ENCODE peak calls at places on chromosome 9, in ten cellular contexts. F, T, S, E, Q, J, O, P, U and H are unnamed samples.

GRCh38 chr9:113798062-113799030 is 77.8 kb upstream of the ZNF618 start:
- DNase-seq in T (no peak), Q (no peak), P (no peak), E (no peak), U (no peak), F (no peak), J (no peak), S (peak; percentile 6), O (no peak), H (no peak)

GRCh38 chr9:23669776-23670175 is 156.3 kb downstream of the ELAVL2 start:
- DNase-seq in P (no peak), Q (no peak), J (no peak), F (no peak), T (no peak), S (no peak), U (no peak), E (no peak), O (peak; percentile 82), H (no peak)

GRCh38 chr9:98034593-98035546 is 21.7 kb upstream of the NANS start:
- DNase-seq in S (peak; percentile 73), F (peak; percentile 57), T (peak; percentile 88), P (no peak), J (peak; percentile 93), Q (peak; percentile 80), O (peak; percentile 42), E (peak; percentile 89), U (peak; percentile 69), H (peak; percentile 40)

GRCh38 chr9:38017149-38017884 is 51.7 kb downstream of the SHB start:
- DNase-seq in E (peak; percentile 72), Q (no peak), F (no peak), S (peak; percentile 93), O (no peak), T (peak; percentile 64), J (no peak), P (no peak), U (peak; percentile 92), H (peak; percentile 90)

GRCh38 chr9:89554307-89554706 is 50.5 kb upstream of the GADD45G start:
- DNase-seq in U (no peak), T (no peak), O (no peak), J (no peak), F (no peak), S (no peak), P (no peak), Q (no peak), E (no peak), H (no peak)

GRCh38 chr9:94554439-94555331 is at the start of gene PCAT7:
- DNase-seq in E (peak; percentile 22), O (peak; percentile 68), T (peak; percentile 90), S (peak; percentile 30), P (peak; percentile 44), F (no peak), Q (no peak), U (peak; percentile 45), J (no peak), H (peak; percentile 93)

GRCh38 chr9:95080961-95081658 is 236.4 kb downstream of the FANCC start:
- DNase-seq in S (no peak), T (no peak), O (no peak), P (no peak), Q (no peak), U (no peak), J (no peak), F (no peak), E (no peak), H (no peak)

GRCh38 chr9:103731541-103731940 is 362.6 kb upstream of the SMC2 start:
- DNase-seq in F (no peak), E (no peak), U (no peak), Q (no peak), T (no peak), S (no peak), P (no peak), J (no peak), O (no peak), H (peak; percentile 50)

GRCh38 chr9:84481819-84482218 is 141.3 kb upstream of the SLC28A3 start:
- DNase-seq in E (no peak), U (peak; percentile 6), T (no peak), O (no peak), J (no peak), S (no peak), F (no peak), Q (no peak), P (no peak), H (no peak)

GRCh38 chr9:100063185-100063584 is 35.6 kb downstream of the ERP44 start:
- DNase-seq in Q (no peak), J (no peak), E (no peak), O (no peak), P (no peak), T (peak; percentile 2), S (no peak), F (no peak), U (no peak), H (no peak)

GRCh38 chr9:125434986-125435775 is 173.6 kb downstream of the GAPVD1 start:
- DNase-seq in Q (no peak), S (no peak), P (no peak), T (no peak), F (no peak), J (no peak), E (no peak), U (no peak), O (no peak), H (no peak)

GRCh38 chr9:137487454-137488329 is 28.6 kb upstream of the NSMF start:
- DNase-seq in U (no peak), S (no peak), F (no peak), T (no peak), E (no peak), O (peak; percentile 74), P (peak; percentile 8), J (no peak), Q (no peak), H (no peak)

GRCh38 chr9:104961701-104962359 is 33.9 kb upstream of the ABCA1 start:
- DNase-seq in J (no peak), P (no peak), O (no peak), U (no peak), Q (no peak), E (no peak), F (no peak), S (no peak), T (no peak), H (no peak)

GRCh38 chr9:115649991-115650472 is 503.6 kb upstream of the PAPPA start:
- DNase-seq in J (no peak), Q (no peak), F (peak; percentile 67), S (peak; percentile 94), E (peak; percentile 75), T (no peak), O (no peak), U (peak; percentile 91), P (no peak), H (peak; percentile 69)

GRCh38 chr9:90517103-90517502 is 125.5 kb downstream of the DIRAS2 start:
- DNase-seq in S (no peak), U (no peak), F (no peak), E (no peak), T (peak; percentile 7), O (no peak), Q (no peak), P (no peak), J (no peak), H (no peak)

GRCh38 chr9:138096192-138096845 is 218.7 kb downstream of the CACNA1B start:
- DNase-seq in U (no peak), E (no peak), F (no peak), Q (no peak), S (no peak), P (no peak), J (no peak), O (no peak), T (no peak), H (no peak)